ENCODE peak calls at places on chromosomes 11 and 22, in six cellular contexts. One of them, this sample, is unnamed.

GRCh38 chr11:569273-569885 is 6.9 kb upstream of the PHRF1 start:
- DNase-seq in HCT116: no peak
- DNase-seq in A549: no peak
- DNase-seq in lower leg skin: no peak
- DNase-seq in CD4-positive, alpha-beta T cell: no peak
- DNase-seq in psoas muscle: peak; percentile 52
- DNase-seq in this sample: no peak

GRCh38 chr11:126350811-126351210 is 4.7 kb upstream of the ST3GAL4 start:
- DNase-seq in HCT116: no peak
- DNase-seq in A549: no peak
- DNase-seq in lower leg skin: no peak
- DNase-seq in CD4-positive, alpha-beta T cell: no peak
- DNase-seq in psoas muscle: no peak
- DNase-seq in this sample: no peak

GRCh38 chr11:71244116-71244815 is 8.1 kb downstream of the SHANK2 start:
- DNase-seq in HCT116: no peak
- DNase-seq in A549: no peak
- DNase-seq in lower leg skin: peak; percentile 64
- DNase-seq in CD4-positive, alpha-beta T cell: no peak
- DNase-seq in psoas muscle: no peak
- DNase-seq in this sample: no peak

GRCh38 chr11:118820412-118821357 is 29.7 kb upstream of the DDX6 start:
- DNase-seq in HCT116: peak; percentile 50
- DNase-seq in A549: no peak
- DNase-seq in lower leg skin: peak; percentile 87
- DNase-seq in CD4-positive, alpha-beta T cell: no peak
- DNase-seq in psoas muscle: peak; percentile 81
- DNase-seq in this sample: peak; percentile 81

GRCh38 chr22:19819209-19819910 is 35.3 kb downstream of the GNB1L start:
- DNase-seq in HCT116: no peak
- DNase-seq in A549: no peak
- DNase-seq in lower leg skin: peak; percentile 61
- DNase-seq in CD4-positive, alpha-beta T cell: no peak
- DNase-seq in psoas muscle: no peak
- DNase-seq in this sample: no peak

GRCh38 chr22:43654271-43654670 is 157.8 kb downstream of the EFCAB6 start:
- DNase-seq in HCT116: no peak
- DNase-seq in A549: no peak
- DNase-seq in lower leg skin: no peak
- DNase-seq in CD4-positive, alpha-beta T cell: no peak
- DNase-seq in psoas muscle: no peak
- DNase-seq in this sample: no peak

GRCh38 chr11:78419327-78419726 is 1.7 kb upstream of the GAB2 start:
- DNase-seq in HCT116: no peak
- DNase-seq in A549: peak; percentile 71
- DNase-seq in lower leg skin: peak; percentile 89
- DNase-seq in CD4-positive, alpha-beta T cell: no peak
- DNase-seq in psoas muscle: peak; percentile 59
- DNase-seq in this sample: no peak

GRCh38 chr11:34150494-34151151 is 45.2 kb downstream of the NAT10 start:
- DNase-seq in HCT116: no peak
- DNase-seq in A549: no peak
- DNase-seq in lower leg skin: no peak
- DNase-seq in CD4-positive, alpha-beta T cell: no peak
- DNase-seq in psoas muscle: no peak
- DNase-seq in this sample: no peak

GRCh38 chr22:33922268-33922667 is 2.0 kb upstream of the LARGE1 start:
- DNase-seq in HCT116: no peak
- DNase-seq in A549: no peak
- DNase-seq in lower leg skin: peak; percentile 87
- DNase-seq in CD4-positive, alpha-beta T cell: no peak
- DNase-seq in psoas muscle: peak; percentile 19
- DNase-seq in this sample: no peak

GRCh38 chr11:94224078-94224477 is 80.3 kb upstream of the IZUMO1R start:
- DNase-seq in HCT116: no peak
- DNase-seq in A549: peak; percentile 4
- DNase-seq in lower leg skin: no peak
- DNase-seq in CD4-positive, alpha-beta T cell: no peak
- DNase-seq in psoas muscle: no peak
- DNase-seq in this sample: no peak

GRCh38 chr11:35980646-35981402 is 37.0 kb downstream of the LDLRAD3 start:
- DNase-seq in HCT116: no peak
- DNase-seq in A549: no peak
- DNase-seq in lower leg skin: no peak
- DNase-seq in CD4-positive, alpha-beta T cell: no peak
- DNase-seq in psoas muscle: no peak
- DNase-seq in this sample: no peak

GRCh38 chr11:107721207-107721606 is 9.4 kb upstream of the SLN start:
- DNase-seq in HCT116: no peak
- DNase-seq in A549: no peak
- DNase-seq in lower leg skin: no peak
- DNase-seq in CD4-positive, alpha-beta T cell: no peak
- DNase-seq in psoas muscle: no peak
- DNase-seq in this sample: no peak

GRCh38 chr11:45919276-45919675 is 1.6 kb upstream of the PEX16 start:
- DNase-seq in HCT116: no peak
- DNase-seq in A549: no peak
- DNase-seq in lower leg skin: no peak
- DNase-seq in CD4-positive, alpha-beta T cell: no peak
- DNase-seq in psoas muscle: peak; percentile 2
- DNase-seq in this sample: no peak

GRCh38 chr11:45021692-45022130 is 71.0 kb upstream of the TP53I11 start:
- DNase-seq in HCT116: no peak
- DNase-seq in A549: no peak
- DNase-seq in lower leg skin: peak; percentile 96
- DNase-seq in CD4-positive, alpha-beta T cell: no peak
- DNase-seq in psoas muscle: peak; percentile 88
- DNase-seq in this sample: no peak

GRCh38 chr22:19974233-19974861 is 32.7 kb upstream of the TXNRD2 start:
- DNase-seq in HCT116: peak; percentile 41
- DNase-seq in A549: peak; percentile 62
- DNase-seq in lower leg skin: no peak
- DNase-seq in CD4-positive, alpha-beta T cell: no peak
- DNase-seq in psoas muscle: no peak
- DNase-seq in this sample: peak; percentile 88

GRCh38 chr11:126547161-126547560 is 191.7 kb downstream of the ST3GAL4 start:
- DNase-seq in HCT116: no peak
- DNase-seq in A549: no peak
- DNase-seq in lower leg skin: no peak
- DNase-seq in CD4-positive, alpha-beta T cell: no peak
- DNase-seq in psoas muscle: no peak
- DNase-seq in this sample: no peak

GRCh38 chr11:23875407-23875950 is 621.4 kb upstream of the LUZP2 start:
- DNase-seq in HCT116: no peak
- DNase-seq in A549: no peak
- DNase-seq in lower leg skin: no peak
- DNase-seq in CD4-positive, alpha-beta T cell: no peak
- DNase-seq in psoas muscle: no peak
- DNase-seq in this sample: no peak

GRCh38 chr11:330307-330693 is 9.6 kb upstream of the IFITM3 start:
- DNase-seq in HCT116: no peak
- DNase-seq in A549: no peak
- DNase-seq in lower leg skin: peak; percentile 67
- DNase-seq in CD4-positive, alpha-beta T cell: no peak
- DNase-seq in psoas muscle: no peak
- DNase-seq in this sample: no peak

GRCh38 chr11:94169516-94169915 is 40.9 kb downstream of the PANX1 start:
- DNase-seq in HCT116: no peak
- DNase-seq in A549: no peak
- DNase-seq in lower leg skin: no peak
- DNase-seq in CD4-positive, alpha-beta T cell: no peak
- DNase-seq in psoas muscle: no peak
- DNase-seq in this sample: no peak

GRCh38 chr11:82869657-82870056 is 30.6 kb downstream of the PRCP start:
- DNase-seq in HCT116: no peak
- DNase-seq in A549: no peak
- DNase-seq in lower leg skin: no peak
- DNase-seq in CD4-positive, alpha-beta T cell: no peak
- DNase-seq in psoas muscle: no peak
- DNase-seq in this sample: no peak

GRCh38 chr11:134124660-134125451 is 56.0 kb downstream of the JAM3 start:
- DNase-seq in HCT116: no peak
- DNase-seq in A549: no peak
- DNase-seq in lower leg skin: peak; percentile 88
- DNase-seq in CD4-positive, alpha-beta T cell: peak; percentile 5
- DNase-seq in psoas muscle: peak; percentile 51
- DNase-seq in this sample: no peak

GRCh38 chr11:27085605-27086004 is 45.0 kb downstream of the BBOX1 start:
- DNase-seq in HCT116: no peak
- DNase-seq in A549: no peak
- DNase-seq in lower leg skin: no peak
- DNase-seq in CD4-positive, alpha-beta T cell: no peak
- DNase-seq in psoas muscle: no peak
- DNase-seq in this sample: no peak

GRCh38 chr11:77637345-77638165 is at the start of gene CLNS1A:
- DNase-seq in HCT116: peak; percentile 82
- DNase-seq in A549: peak; percentile 93
- DNase-seq in lower leg skin: peak; percentile 97
- DNase-seq in CD4-positive, alpha-beta T cell: peak; percentile 68
- DNase-seq in psoas muscle: peak; percentile 84
- DNase-seq in this sample: peak; percentile 77

GRCh38 chr22:34072585-34072984 is 152.3 kb upstream of the LARGE1 start:
- DNase-seq in HCT116: no peak
- DNase-seq in A549: no peak
- DNase-seq in lower leg skin: no peak
- DNase-seq in CD4-positive, alpha-beta T cell: no peak
- DNase-seq in psoas muscle: no peak
- DNase-seq in this sample: no peak

DNA sequence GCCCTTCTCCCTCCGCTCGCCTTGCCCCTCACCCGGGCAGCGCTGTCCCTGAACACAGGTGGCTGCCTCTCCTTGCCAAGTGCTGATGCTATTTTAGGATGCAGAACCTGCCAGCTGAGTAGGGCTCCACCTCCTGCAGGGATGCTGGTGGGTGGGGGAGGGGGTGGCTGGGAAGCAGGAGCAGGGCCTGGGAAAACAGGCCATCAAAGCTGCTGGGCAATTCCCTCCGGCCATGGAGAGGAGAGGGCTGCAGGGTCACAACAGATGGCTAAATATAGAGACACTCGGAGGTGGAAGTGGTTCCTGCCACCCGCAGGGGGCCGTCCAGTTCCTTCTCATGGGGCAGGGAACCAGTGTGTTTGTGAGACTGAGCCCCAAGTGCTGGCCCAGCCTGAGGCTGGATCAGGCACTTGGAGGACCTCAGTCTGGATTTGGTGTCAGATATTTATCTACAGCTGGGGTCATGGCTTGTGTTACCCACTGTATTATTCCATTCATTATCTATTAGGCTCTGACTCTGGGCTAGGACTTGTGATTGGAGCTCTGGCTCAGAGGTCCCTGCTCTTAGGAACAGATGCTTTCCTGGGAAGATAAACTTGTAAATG is 59.6 kb downstream of the LRRC32 start:
- DNase-seq in HCT116: no peak
- DNase-seq in A549: no peak
- DNase-seq in lower leg skin: peak; percentile 73
- DNase-seq in CD4-positive, alpha-beta T cell: no peak
- DNase-seq in psoas muscle: no peak
- DNase-seq in this sample: no peak
- TF ChIP-seq CTCF in HCT116: no peak
- TF ChIP-seq CTCF in A549: no peak
- TF ChIP-seq CTCF in lower leg skin: no peak
- TF ChIP-seq CTCF in CD4-positive, alpha-beta T cell: no peak
- TF ChIP-seq CTCF in psoas muscle: no peak
- TF ChIP-seq CTCF in this sample: peak; percentile 14

DNA sequence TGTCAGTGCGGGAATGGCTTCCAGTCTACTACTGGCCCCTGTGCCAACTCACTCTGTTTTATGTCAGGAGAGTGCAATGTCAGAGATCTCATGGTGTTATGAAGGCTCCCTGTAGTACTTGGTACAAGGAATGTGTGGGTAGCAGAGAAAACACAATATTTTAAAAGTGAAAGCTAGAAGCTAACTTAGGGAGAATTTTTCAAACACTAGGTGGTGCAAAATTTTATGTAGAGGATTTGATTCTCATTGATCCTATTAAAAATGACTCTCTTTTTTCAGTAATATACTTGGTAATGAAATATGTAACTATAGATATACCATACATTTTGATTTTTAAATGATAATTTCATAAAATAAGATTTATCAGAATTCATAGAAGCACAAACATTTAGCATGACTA is 134.7 kb downstream of the JRKL start:
- DNase-seq in HCT116: no peak
- DNase-seq in A549: no peak
- DNase-seq in lower leg skin: no peak
- DNase-seq in CD4-positive, alpha-beta T cell: no peak
- DNase-seq in psoas muscle: no peak
- DNase-seq in this sample: no peak
- TF ChIP-seq CTCF in HCT116: no peak
- TF ChIP-seq CTCF in A549: no peak
- TF ChIP-seq CTCF in lower leg skin: no peak
- TF ChIP-seq CTCF in CD4-positive, alpha-beta T cell: no peak
- TF ChIP-seq CTCF in psoas muscle: peak; percentile 4
- TF ChIP-seq CTCF in this sample: no peak

DNA sequence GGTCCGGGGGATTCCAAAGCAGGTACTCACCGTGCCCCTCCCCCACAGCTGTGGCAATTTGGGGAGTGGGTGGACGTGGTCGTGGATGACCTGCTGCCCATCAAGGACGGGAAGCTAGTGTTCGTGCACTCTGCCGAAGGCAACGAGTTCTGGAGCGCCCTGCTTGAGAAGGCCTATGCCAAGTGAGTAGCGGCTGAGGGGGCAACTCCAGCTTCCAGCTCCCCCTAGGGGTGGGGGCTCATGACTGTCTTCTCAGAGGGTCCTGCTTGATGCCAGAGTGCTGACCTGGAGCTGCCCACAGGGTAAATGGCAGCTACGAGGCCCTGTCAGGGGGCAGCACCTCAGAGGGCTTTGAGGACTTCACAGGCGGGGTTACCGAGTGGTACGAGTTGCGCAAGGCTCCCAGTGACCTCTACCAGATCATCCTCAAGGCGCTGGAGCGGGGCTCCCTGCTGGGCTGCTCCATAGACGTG is 4.2 kb downstream of the CAPN1 start:
- DNase-seq in HCT116: no peak
- DNase-seq in A549: no peak
- DNase-seq in lower leg skin: peak; percentile 81
- DNase-seq in CD4-positive, alpha-beta T cell: no peak
- DNase-seq in psoas muscle: no peak
- DNase-seq in this sample: no peak
- TF ChIP-seq CTCF in HCT116: no peak
- TF ChIP-seq CTCF in A549: no peak
- TF ChIP-seq CTCF in lower leg skin: no peak
- TF ChIP-seq CTCF in CD4-positive, alpha-beta T cell: no peak
- TF ChIP-seq CTCF in psoas muscle: no peak
- TF ChIP-seq CTCF in this sample: peak; percentile 25

DNA sequence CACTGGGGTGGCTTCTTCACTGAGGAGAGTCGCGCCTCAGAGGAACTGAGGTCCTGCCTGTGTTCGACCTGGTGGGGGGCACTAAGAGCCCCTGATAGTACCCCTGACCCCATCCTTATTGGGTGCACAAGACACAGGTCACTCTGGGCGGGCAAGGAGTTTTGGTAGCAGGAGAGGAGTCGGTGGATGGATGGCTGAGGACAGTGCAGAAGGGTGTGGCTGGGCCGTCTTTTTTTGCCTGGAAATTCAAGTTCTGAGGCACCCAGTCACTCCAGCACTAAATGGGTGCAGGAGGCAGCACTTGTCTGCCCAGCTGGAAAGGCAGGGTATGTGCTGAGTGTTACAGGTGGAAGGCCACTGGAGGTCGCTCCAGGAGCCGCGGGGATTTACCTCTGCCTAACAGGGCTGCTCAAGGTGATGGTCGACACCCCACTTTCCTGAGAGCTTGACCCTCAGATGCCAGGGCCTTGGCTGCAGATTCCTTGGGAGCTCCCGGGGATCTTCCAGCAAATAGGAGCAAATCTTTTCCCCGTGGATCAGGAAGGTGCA is 960 bp downstream of the TSSC4 start:
- DNase-seq in HCT116: no peak
- DNase-seq in A549: no peak
- DNase-seq in lower leg skin: no peak
- DNase-seq in CD4-positive, alpha-beta T cell: no peak
- DNase-seq in psoas muscle: no peak
- DNase-seq in this sample: no peak
- TF ChIP-seq CTCF in HCT116: no peak
- TF ChIP-seq CTCF in A549: no peak
- TF ChIP-seq CTCF in lower leg skin: no peak
- TF ChIP-seq CTCF in CD4-positive, alpha-beta T cell: no peak
- TF ChIP-seq CTCF in psoas muscle: no peak
- TF ChIP-seq CTCF in this sample: no peak

This sample was measured in GM13977.